ENCODE peak calls at places on chromosomes 7 and 10, in six cellular contexts. One of them, this sample, is unnamed.

GRCh38 chr10:93670372-93670771 is 32.0 kb downstream of the FRA10AC1 start:
- DNase-seq in A549: no peak
- DNase-seq in mammary epithelial cell: no peak
- DNase-seq in testis: no peak
- DNase-seq in RWPE1: no peak
- DNase-seq in PC-9: no peak
- DNase-seq in this sample: no peak

GRCh38 chr7:867001-867405 is 9.4 kb upstream of the GET4 start:
- DNase-seq in A549: no peak
- DNase-seq in mammary epithelial cell: no peak
- DNase-seq in testis: peak
- DNase-seq in RWPE1: peak
- DNase-seq in PC-9: no peak
- DNase-seq in this sample: peak

GRCh38 chr10:79322616-79323566 is 24.4 kb upstream of the PPIF start:
- DNase-seq in A549: no peak
- DNase-seq in mammary epithelial cell: peak
- DNase-seq in testis: peak
- DNase-seq in RWPE1: no peak
- DNase-seq in PC-9: peak
- DNase-seq in this sample: peak

GRCh38 chr7:152370297-152370696 is 65.5 kb downstream of the KMT2C start:
- DNase-seq in A549: no peak
- DNase-seq in mammary epithelial cell: no peak
- DNase-seq in testis: no peak
- DNase-seq in RWPE1: no peak
- DNase-seq in PC-9: no peak
- DNase-seq in this sample: no peak

GRCh38 chr7:13467111-13467547 is 522.3 kb downstream of the ETV1 start:
- DNase-seq in A549: no peak
- DNase-seq in mammary epithelial cell: no peak
- DNase-seq in testis: no peak
- DNase-seq in RWPE1: no peak
- DNase-seq in PC-9: no peak
- DNase-seq in this sample: no peak

GRCh38 chr10:76946268-76946667 is 691.3 kb downstream of the KCNMA1 start:
- DNase-seq in A549: no peak
- DNase-seq in mammary epithelial cell: peak
- DNase-seq in testis: no peak
- DNase-seq in RWPE1: no peak
- DNase-seq in PC-9: no peak
- DNase-seq in this sample: no peak

GRCh38 chr7:14754631-14755030 is 147.9 kb downstream of the DGKB start:
- DNase-seq in A549: no peak
- DNase-seq in mammary epithelial cell: peak
- DNase-seq in testis: no peak
- DNase-seq in RWPE1: no peak
- DNase-seq in PC-9: no peak
- DNase-seq in this sample: no peak

GRCh38 chr10:6379015-6379776 is 176.5 kb downstream of the PFKFB3 start:
- DNase-seq in A549: no peak
- DNase-seq in mammary epithelial cell: peak
- DNase-seq in testis: no peak
- DNase-seq in RWPE1: no peak
- DNase-seq in PC-9: no peak
- DNase-seq in this sample: peak

GRCh38 chr10:131279516-131279915 is 32.0 kb downstream of the TCERG1L start:
- DNase-seq in A549: no peak
- DNase-seq in mammary epithelial cell: no peak
- DNase-seq in testis: no peak
- DNase-seq in RWPE1: no peak
- DNase-seq in PC-9: no peak
- DNase-seq in this sample: no peak

GRCh38 chr10:33993917-33994316 is 659.5 kb upstream of the NRP1 start:
- DNase-seq in A549: no peak
- DNase-seq in mammary epithelial cell: no peak
- DNase-seq in testis: no peak
- DNase-seq in RWPE1: no peak
- DNase-seq in PC-9: no peak
- DNase-seq in this sample: peak

GRCh38 chr10:106011189-106011744 is 1153.2 kb downstream of the SORCS1 start:
- DNase-seq in A549: no peak
- DNase-seq in mammary epithelial cell: no peak
- DNase-seq in testis: no peak
- DNase-seq in RWPE1: no peak
- DNase-seq in PC-9: no peak
- DNase-seq in this sample: no peak

GRCh38 chr7:150784120-150784736 is 15.9 kb downstream of the TMEM176B start:
- DNase-seq in A549: peak
- DNase-seq in mammary epithelial cell: no peak
- DNase-seq in testis: peak
- DNase-seq in RWPE1: no peak
- DNase-seq in PC-9: no peak
- DNase-seq in this sample: no peak

GRCh38 chr10:12412671-12413368 is 63.5 kb downstream of the CAMK1D start:
- DNase-seq in A549: no peak
- DNase-seq in mammary epithelial cell: no peak
- DNase-seq in testis: no peak
- DNase-seq in RWPE1: no peak
- DNase-seq in PC-9: no peak
- DNase-seq in this sample: no peak

GRCh38 chr10:33453081-33453850 is 118.8 kb upstream of the NRP1 start:
- DNase-seq in A549: no peak
- DNase-seq in mammary epithelial cell: peak
- DNase-seq in testis: no peak
- DNase-seq in RWPE1: peak
- DNase-seq in PC-9: no peak
- DNase-seq in this sample: no peak

GRCh38 chr10:12501851-12502525 is 152.6 kb downstream of the CAMK1D start:
- DNase-seq in A549: no peak
- DNase-seq in mammary epithelial cell: no peak
- DNase-seq in testis: no peak
- DNase-seq in RWPE1: no peak
- DNase-seq in PC-9: no peak
- DNase-seq in this sample: no peak

DNA sequence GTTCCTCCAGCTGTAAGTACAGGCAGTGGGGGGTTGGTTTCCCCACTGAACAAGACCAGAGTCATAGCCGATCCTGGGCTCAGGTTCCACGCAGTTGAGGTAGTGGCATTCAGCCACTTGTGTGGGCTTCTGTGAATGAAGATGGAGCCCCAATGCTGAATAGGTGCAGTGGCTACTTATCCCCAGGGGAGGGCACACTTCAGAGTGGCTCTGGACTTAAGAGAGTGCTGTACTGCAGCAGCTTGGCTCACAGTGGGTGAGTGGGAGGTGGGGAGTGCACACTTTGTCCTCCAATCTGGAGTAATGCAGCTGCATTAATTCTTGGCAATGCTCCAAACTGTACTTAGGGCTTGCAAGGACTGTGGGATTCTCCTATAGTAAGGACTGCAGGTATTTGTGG is 81.9 kb downstream of the BUB3 start:
- DNase-seq in A549: no peak
- DNase-seq in mammary epithelial cell: no peak
- DNase-seq in testis: no peak
- DNase-seq in RWPE1: no peak
- DNase-seq in PC-9: no peak
- DNase-seq in this sample: no peak
- TF ChIP-seq CTCF in A549: no peak
- TF ChIP-seq CTCF in mammary epithelial cell: peak
- TF ChIP-seq CTCF in testis: no peak
- TF ChIP-seq CTCF in RWPE1: no peak
- TF ChIP-seq CTCF in PC-9: no peak
- TF ChIP-seq CTCF in this sample: no peak

GRCh38 chr7:159031750-159032149 is 112.9 kb downstream of the VIPR2 start:
- DNase-seq in A549: no peak
- DNase-seq in mammary epithelial cell: no peak
- DNase-seq in testis: peak
- DNase-seq in RWPE1: no peak
- DNase-seq in PC-9: no peak
- DNase-seq in this sample: peak

GRCh38 chr7:159033473-159033825 is 111.2 kb downstream of the VIPR2 start:
- DNase-seq in A549: no peak
- DNase-seq in mammary epithelial cell: no peak
- DNase-seq in testis: no peak
- DNase-seq in RWPE1: no peak
- DNase-seq in PC-9: no peak
- DNase-seq in this sample: peak

GRCh38 chr7:159033956-159034938 is 110.4 kb downstream of the VIPR2 start:
- DNase-seq in A549: no peak
- DNase-seq in mammary epithelial cell: no peak
- DNase-seq in testis: peak
- DNase-seq in RWPE1: no peak
- DNase-seq in PC-9: no peak
- DNase-seq in this sample: peak

GRCh38 chr7:159032310-159032709 is 112.4 kb downstream of the VIPR2 start:
- DNase-seq in A549: no peak
- DNase-seq in mammary epithelial cell: no peak
- DNase-seq in testis: peak
- DNase-seq in RWPE1: no peak
- DNase-seq in PC-9: no peak
- DNase-seq in this sample: peak

GRCh38 chr7:159032753-159033472 is 111.8 kb downstream of the VIPR2 start:
- DNase-seq in A549: no peak
- DNase-seq in mammary epithelial cell: no peak
- DNase-seq in testis: peak
- DNase-seq in RWPE1: no peak
- DNase-seq in PC-9: no peak
- DNase-seq in this sample: peak
- H3K27ac ChIP-seq in A549: no peak
- H3K27ac ChIP-seq in mammary epithelial cell: no peak
- H3K27ac ChIP-seq in testis: no peak
- H3K27ac ChIP-seq in RWPE1: no peak
- H3K27ac ChIP-seq in PC-9: no peak
- H3K27ac ChIP-seq in this sample: no peak

GRCh38 chr10:119526606-119527592 is 15.6 kb downstream of the RGS10 start:
- DNase-seq in A549: peak
- DNase-seq in mammary epithelial cell: no peak
- DNase-seq in testis: no peak
- DNase-seq in RWPE1: no peak
- DNase-seq in PC-9: no peak
- DNase-seq in this sample: no peak
- TF ChIP-seq CTCF in A549: no peak
- TF ChIP-seq CTCF in mammary epithelial cell: no peak
- TF ChIP-seq CTCF in testis: no peak
- TF ChIP-seq CTCF in RWPE1: no peak
- TF ChIP-seq CTCF in PC-9: peak
- TF ChIP-seq CTCF in this sample: no peak

DNA sequence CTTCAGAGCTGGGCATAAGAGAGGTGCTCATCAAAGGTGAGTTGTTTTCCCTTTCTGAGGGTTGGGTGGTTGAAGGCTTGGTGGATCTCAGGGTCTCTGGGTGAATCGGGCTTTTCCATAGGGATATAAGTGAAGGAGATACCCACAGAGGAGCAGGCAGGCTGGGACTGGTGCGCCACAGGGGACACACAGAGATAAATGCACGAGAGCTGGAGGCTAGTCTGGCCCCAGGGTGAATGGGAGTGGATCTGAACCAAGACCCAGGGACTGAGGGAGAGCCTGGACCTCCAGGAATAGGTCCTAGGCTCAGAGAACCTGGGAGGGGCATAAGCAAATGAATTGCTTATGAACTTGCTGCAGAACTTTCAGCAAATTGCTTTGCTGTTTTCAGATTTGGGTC is 61.5 kb downstream of the LRRC18 start:
- DNase-seq in A549: no peak
- DNase-seq in mammary epithelial cell: no peak
- DNase-seq in testis: no peak
- DNase-seq in RWPE1: no peak
- DNase-seq in PC-9: no peak
- DNase-seq in this sample: peak
- H3K27ac ChIP-seq in A549: no peak
- H3K27ac ChIP-seq in mammary epithelial cell: no peak
- H3K27ac ChIP-seq in testis: no peak
- H3K27ac ChIP-seq in RWPE1: no peak
- H3K27ac ChIP-seq in PC-9: no peak
- H3K27ac ChIP-seq in this sample: no peak

GRCh38 chr7:43444711-43445578 is 138.0 kb upstream of the STK17A start:
- DNase-seq in A549: no peak
- DNase-seq in mammary epithelial cell: no peak
- DNase-seq in testis: no peak
- DNase-seq in RWPE1: no peak
- DNase-seq in PC-9: no peak
- DNase-seq in this sample: peak
- TF ChIP-seq CTCF in A549: no peak
- TF ChIP-seq CTCF in mammary epithelial cell: no peak
- TF ChIP-seq CTCF in testis: no peak
- TF ChIP-seq CTCF in RWPE1: no peak
- TF ChIP-seq CTCF in PC-9: no peak
- TF ChIP-seq CTCF in this sample: no peak

GRCh38 chr7:47947355-47947749 is 914 bp downstream of the PKD1L1 start:
- DNase-seq in A549: no peak
- DNase-seq in mammary epithelial cell: no peak
- DNase-seq in testis: no peak
- DNase-seq in RWPE1: no peak
- DNase-seq in PC-9: no peak
- DNase-seq in this sample: no peak
- H3K27ac ChIP-seq in A549: no peak
- H3K27ac ChIP-seq in mammary epithelial cell: no peak
- H3K27ac ChIP-seq in testis: no peak
- H3K27ac ChIP-seq in RWPE1: no peak
- H3K27ac ChIP-seq in PC-9: no peak
- H3K27ac ChIP-seq in this sample: no peak

DNA sequence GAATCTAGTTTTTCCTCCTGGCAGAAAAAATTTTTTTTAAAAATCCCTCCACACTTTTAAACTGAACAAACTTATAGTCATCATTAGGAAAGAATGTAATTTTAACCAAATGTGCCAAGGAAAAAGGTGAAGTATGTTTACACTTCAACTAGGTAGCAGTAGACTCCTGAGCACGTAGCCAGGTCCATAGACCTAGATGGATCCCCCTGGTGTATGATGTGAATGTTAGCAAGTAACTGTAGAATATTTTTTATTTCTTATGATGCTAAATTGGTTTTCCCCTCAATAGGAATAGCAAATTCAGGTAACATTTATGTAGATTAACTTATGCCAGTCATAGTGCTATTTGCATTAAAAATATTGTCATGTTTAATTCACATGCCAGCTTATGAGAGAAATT is 19.6 kb downstream of the CABCOCO1 start:
- DNase-seq in A549: peak
- DNase-seq in mammary epithelial cell: no peak
- DNase-seq in testis: no peak
- DNase-seq in RWPE1: peak
- DNase-seq in PC-9: no peak
- DNase-seq in this sample: no peak
- TF ChIP-seq CTCF in A549: no peak
- TF ChIP-seq CTCF in mammary epithelial cell: no peak
- TF ChIP-seq CTCF in testis: no peak
- TF ChIP-seq CTCF in RWPE1: no peak
- TF ChIP-seq CTCF in PC-9: no peak
- TF ChIP-seq CTCF in this sample: no peak

This sample was measured in esophagus muscularis mucosa.